ENCODE peak calls at places on chromosomes 5 and 9, in eight cellular contexts. P is iris pigment epithelial cell; X is central memory CD4-positive, alpha-beta T cell; A is C1 segment of cervical spinal cord; L is T-helper 2 cell; W is stimulated activated CD8-positive, alpha-beta memory T cell treated with anti-CD3 and anti-CD28 coated beads, Interleukin-15, amount 100 ng/mL, for 1 hour; J is fibroblast of mammary gland; Y is sciatic nerve. K is an unnamed sample.

GRCh38 chr9:134858051-134858841 is 22.4 kb upstream of the FCN2 start:
- DNase-seq in P (peak; percentile 36), X (no peak), A (no peak), L (no peak), W (no peak), J (peak; percentile 41), Y (peak; percentile 53), K (no peak)

GRCh38 chr5:17196024-17196423 is 21.4 kb upstream of the BASP1 start:
- DNase-seq in P (no peak), X (no peak), A (no peak), L (no peak), W (no peak), J (no peak), Y (no peak), K (no peak)

GRCh38 chr5:137611926-137612435 is 112.9 kb upstream of the SPOCK1 start:
- DNase-seq in P (no peak), X (no peak), A (no peak), L (no peak), W (no peak), J (no peak), Y (no peak), K (no peak)

GRCh38 chr5:174877987-174878386 is 153.6 kb downstream of the MSX2 start:
- DNase-seq in P (no peak), X (no peak), A (no peak), L (no peak), W (no peak), J (no peak), Y (no peak), K (no peak)

GRCh38 chr5:108727154-108727638 is 20.5 kb upstream of the FER start:
- DNase-seq in P (no peak), X (no peak), A (peak; percentile 11), L (no peak), W (no peak), J (peak; percentile 48), Y (no peak), K (no peak)

GRCh38 chr5:110063640-110064592 is 374.2 kb downstream of the MAN2A1 start:
- DNase-seq in P (peak; percentile 37), X (no peak), A (no peak), L (no peak), W (no peak), J (peak; percentile 47), Y (no peak), K (no peak)

GRCh38 chr5:15008476-15008875 is 136.9 kb upstream of the ANKH start:
- DNase-seq in P (peak; percentile 98), X (no peak), A (peak; percentile 18), L (no peak), W (no peak), J (peak; percentile 98), Y (peak; percentile 91), K (peak; percentile 30)

GRCh38 chr5:32794086-32794485 is 83.0 kb downstream of the NPR3 start:
- DNase-seq in P (peak; percentile 44), X (no peak), A (no peak), L (no peak), W (no peak), J (peak; percentile 54), Y (no peak), K (no peak)

GRCh38 chr9:96524045-96524444 is 74.1 kb downstream of the HABP4 start:
- DNase-seq in P (no peak), X (no peak), A (no peak), L (no peak), W (no peak), J (no peak), Y (no peak), K (no peak)

K was measured in posterior cingulate gyrus.